ENCODE peak calls at places on chromosomes 13 and 19, in four cellular contexts. S is choroid plexus epithelial cell, L is GM12878, O is uterus. F is an unnamed sample.

GRCh38 chr13:111518161-111518791 is 197.8 kb downstream of the TEX29 start:
- DNase-seq in S (no peak), L (no peak), O (no peak), F (no peak)

GRCh38 chr19:58388175-58388526 is 1.1 kb downstream of the RPS5 start:
- DNase-seq in S (no peak), L (no peak), O (no peak), F (no peak)

GRCh38 chr19:36051236-36051635 is 2.8 kb downstream of the THAP8 start:
- DNase-seq in S (peak), L (no peak), O (no peak), F (no peak)

GRCh38 chr13:47459512-47459911 is 541.6 kb downstream of the SUCLA2 start:
- DNase-seq in S (peak), L (no peak), O (no peak), F (peak)

GRCh38 chr19:5676105-5676671 is 4.1 kb downstream of the MICOS13 start:
- DNase-seq in S (no peak), L (no peak), O (no peak), F (no peak)

GRCh38 chr13:110416131-110416584 is 109.1 kb downstream of the COL4A2 start:
- DNase-seq in S (peak), L (no peak), O (no peak), F (peak)

GRCh38 chr13:86846501-86846900 is 824.7 kb upstream of the SLITRK5 start:
- DNase-seq in S (peak), L (no peak), O (no peak), F (no peak)

GRCh38 chr19:19744641-19745040 is 11.7 kb upstream of the ZNF14 start:
- DNase-seq in S (no peak), L (no peak), O (no peak), F (no peak)

GRCh38 chr19:38003427-38004099 is 96.6 kb downstream of the SIPA1L3 start:
- DNase-seq in S (peak), L (peak), O (peak), F (peak)

GRCh38 chr13:41547253-41548000 is 90.1 kb downstream of the RGCC start:
- DNase-seq in S (peak), L (no peak), O (peak), F (peak)

GRCh38 chr13:20193924-20194631 is 1.3 kb upstream of the GJB2 start:
- DNase-seq in S (no peak), L (no peak), O (no peak), F (no peak)

GRCh38 chr19:49167857-49168409 is 10.3 kb downstream of the TRPM4 start:
- DNase-seq in S (no peak), L (no peak), O (no peak), F (no peak)

F was measured in cardiac fibroblast.